ENCODE peak calls at places on chromosomes 7 and 10, in four cellular contexts. H is IMR-90; C is activated T-helper 9 cell treated with anti-CD3 and anti-CD28 coated beads, Interleukin-2, amount 50 U/mL, for 16 hours; G is T follicular helper cell. R is an unnamed sample.

GRCh38 chr10:86684305-86684704 is 16.0 kb downstream of the LDB3 start:
- DNase-seq in C (no peak), H (peak; percentile 35), G (no peak), R (no peak)

GRCh38 chr7:87810130-87810529 is 66.0 kb downstream of the SLC25A40 start:
- DNase-seq in H (no peak), G (no peak), C (no peak), R (no peak)

GRCh38 chr7:22814261-22815208 is 8.1 kb downstream of the TOMM7 start:
- DNase-seq in H (peak; percentile 62), C (no peak), G (no peak), R (no peak)

GRCh38 chr10:97180986-97181385 is 4.8 kb downstream of the SLIT1 start:
- DNase-seq in C (no peak), H (no peak), G (no peak), R (no peak)

GRCh38 chr10:82768040-82768439 is 893.0 kb downstream of the NRG3 start:
- DNase-seq in H (no peak), G (no peak), C (no peak), R (no peak)

GRCh38 chr7:71237945-71238344 is 106.0 kb downstream of the GALNT17 start:
- DNase-seq in H (no peak), G (no peak), C (no peak), R (no peak)

GRCh38 chr10:22491931-22492615 is 146.8 kb downstream of the SPAG6 start:
- DNase-seq in G (no peak), H (no peak), C (no peak), R (no peak)

GRCh38 chr7:74284781-74285259 is 4.4 kb upstream of the CLIP2 start:
- DNase-seq in G (no peak), C (no peak), H (no peak), R (no peak)

GRCh38 chr7:100604078-100604975 is 2.2 kb downstream of the PCOLCE start:
- DNase-seq in C (peak; percentile 68), H (peak; percentile 46), G (peak; percentile 58), R (peak; percentile 38)

GRCh38 chr10:24929056-24929544 is 23.3 kb downstream of the PRTFDC1 start:
- DNase-seq in H (no peak), G (no peak), C (no peak), R (no peak)

GRCh38 chr10:128804411-128804810 is 662.6 kb upstream of the MGMT start:
- DNase-seq in C (no peak), G (no peak), H (no peak), R (no peak)

GRCh38 chr10:8544057-8544380 is 489.5 kb downstream of the GATA3 start:
- DNase-seq in H (no peak), C (no peak), G (no peak), R (no peak)

GRCh38 chr7:98086231-98086855 is 20.3 kb upstream of the LMTK2 start:
- DNase-seq in C (no peak), G (no peak), H (no peak), R (no peak)

GRCh38 chr7:158258411-158259130 is 329.1 kb downstream of the PTPRN2 start:
- DNase-seq in G (no peak), C (no peak), H (no peak), R (no peak)

GRCh38 chr7:102425639-102426267 is 7.6 kb upstream of the ORAI2 start:
- DNase-seq in C (peak; percentile 77), G (peak; percentile 77), H (no peak), R (no peak)

GRCh38 chr7:107613948-107614347 is 33.9 kb downstream of the BCAP29 start:
- DNase-seq in G (no peak), H (no peak), C (no peak), R (no peak)

GRCh38 chr7:149126662-149127321 is 668 bp upstream of the ZNF425 start:
- DNase-seq in H (peak; percentile 7), C (peak; percentile 56), G (no peak), R (no peak)

GRCh38 chr10:84076540-84077195 is 62.6 kb upstream of the GHITM start:
- DNase-seq in C (no peak), H (peak; percentile 18), G (no peak), R (no peak)

GRCh38 chr7:149457766-149458165 is 3.1 kb downstream of the ZNF777 start:
- DNase-seq in C (no peak), G (no peak), H (no peak), R (no peak)

GRCh38 chr7:1027285-1028043 is 16.9 kb upstream of the GPR146 start:
- DNase-seq in G (no peak), H (peak; percentile 42), C (no peak), R (no peak)

GRCh38 chr7:107494910-107495309 is 25.1 kb downstream of the GPR22 start:
- DNase-seq in C (no peak), H (no peak), G (no peak), R (no peak)

GRCh38 chr7:27175005-27175625 is 995 bp upstream of the HOXA10 start:
- DNase-seq in G (no peak), H (no peak), C (no peak), R (no peak)

GRCh38 chr7:145732521-145732920 is 384.1 kb upstream of the CNTNAP2 start:
- DNase-seq in H (no peak), C (no peak), G (no peak), R (no peak)

GRCh38 chr7:152462995-152463713 is 27.4 kb upstream of the KMT2C start:
- DNase-seq in G (no peak), H (peak; percentile 55), C (no peak), R (no peak)

GRCh38 chr10:11846542-11846941 is 23.4 kb downstream of the PROSER2 start:
- DNase-seq in C (no peak), G (no peak), H (peak; percentile 9), R (no peak)

GRCh38 chr7:34330308-34330707 is 327.7 kb upstream of the NPSR1 start:
- DNase-seq in C (no peak), G (no peak), H (no peak), R (no peak)

GRCh38 chr7:150703209-150703608 is 13.2 kb upstream of the GIMAP1 start:
- DNase-seq in H (no peak), C (no peak), G (no peak), R (no peak)

GRCh38 chr7:113799896-113800295 is 118.9 kb downstream of the PPP1R3A start:
- DNase-seq in H (no peak), G (no peak), C (no peak), R (peak; percentile 93)

GRCh38 chr10:112585052-112585451 is 138.0 kb downstream of the VTI1A start:
- DNase-seq in C (no peak), H (peak; percentile 37), G (no peak), R (no peak)